ENCODE peak calls at places on chromosomes 1 and 21, in seven cellular contexts. L is COLO829, I is kidney glomerular epithelial cell, E is anterior cingulate cortex, W is substantia nigra, Z is BJ, S is HT1080. C is an unnamed sample.

GRCh38 chr1:38919075-38919474 is 22.6 kb downstream of the RHBDL2 start:
- DNase-seq in L (no peak), I (no peak), E (peak), W (peak), Z (no peak), S (no peak), C (no peak)

GRCh38 chr1:93701619-93702018 is 20.0 kb upstream of the BCAR3 start:
- DNase-seq in L (peak), I (peak), E (no peak), W (no peak), Z (peak), S (peak), C (peak)

GRCh38 chr1:96703186-96703585 is 18.4 kb upstream of the PTBP2 start:
- DNase-seq in L (no peak), I (no peak), E (no peak), W (no peak), Z (no peak), S (peak), C (no peak)

GRCh38 chr1:6241107-6241886 is 2.7 kb upstream of the HES3 start:
- DNase-seq in L (no peak), I (no peak), E (no peak), W (no peak), Z (no peak), S (no peak), C (no peak)

GRCh38 chr1:70140343-70140742 is 65.0 kb downstream of the LRRC40 start:
- DNase-seq in L (no peak), I (no peak), E (peak), W (no peak), Z (no peak), S (peak), C (no peak)

GRCh38 chr1:86906419-86906818 is 7.5 kb downstream of the SELENOF start:
- DNase-seq in L (no peak), I (no peak), E (no peak), W (no peak), Z (no peak), S (no peak), C (no peak)

GRCh38 chr21:32412998-32413504 is 545 bp downstream of the EVA1C start:
- DNase-seq in L (no peak), I (peak), E (peak), W (peak), Z (no peak), S (no peak), C (no peak)

GRCh38 chr1:206923009-206923960 is 1.5 kb upstream of the FCMR start:
- DNase-seq in L (no peak), I (no peak), E (no peak), W (no peak), Z (no peak), S (no peak), C (no peak)

GRCh38 chr1:41919764-41920397 is 1.2 kb upstream of the HIVEP3 start:
- DNase-seq in L (no peak), I (peak), E (peak), W (no peak), Z (no peak), S (peak), C (no peak)